ENCODE peak calls at places on chromosomes 4 and X, in seven cellular contexts. Z, R, N, B, W, C and P are unnamed samples.
A peak's percentile ranks its signal among the peaks of the same experiment; 100 is the strongest.

GRCh38 chrX:68995780-68996551 is 167.1 kb downstream of the EFNB1 start:
- DNase-seq in Z (no peak), R (peak; percentile 33), N (no peak), B (no peak), W (peak; percentile 54), C (no peak), P (no peak)

GRCh38 chrX:19535481-19535880 is 20.2 kb upstream of the MAP3K15 start:
- DNase-seq in Z (no peak), R (no peak), N (no peak), B (no peak), W (no peak), C (no peak), P (no peak)

GRCh38 chrX:108312938-108313337 is 125.3 kb downstream of the COL4A6 start:
- DNase-seq in Z (peak; percentile 71), R (peak; percentile 72), N (no peak), B (no peak), W (peak; percentile 26), C (no peak), P (no peak)

GRCh38 chr4:97496298-97496873 is 646.9 kb downstream of the STPG2 start:
- DNase-seq in Z (no peak), R (no peak), N (peak; percentile 27), B (no peak), W (no peak), C (no peak), P (no peak)

GRCh38 chr4:67762091-67762490 is 7.9 kb upstream of the GNRHR start:
- DNase-seq in Z (no peak), R (no peak), N (peak; percentile 22), B (no peak), W (no peak), C (no peak), P (peak; percentile 46)

GRCh38 chrX:110803506-110803905 is 7.9 kb upstream of the CHRDL1 start:
- DNase-seq in Z (no peak), R (no peak), N (no peak), B (no peak), W (no peak), C (no peak), P (no peak)

GRCh38 chrX:115940888-115941332 is 229.6 kb upstream of the AGTR2 start:
- DNase-seq in Z (peak; percentile 75), R (peak; percentile 83), N (no peak), B (peak; percentile 72), W (no peak), C (peak; percentile 81), P (no peak)

GRCh38 chr4:42282081-42282901 is 115.0 kb upstream of the SHISA3 start:
- DNase-seq in Z (peak; percentile 47), R (peak; percentile 81), N (peak; percentile 25), B (no peak), W (peak; percentile 79), C (no peak), P (peak; percentile 76)

GRCh38 chrX:1316527-1316926 is 20.1 kb upstream of the IL3RA start:
- DNase-seq in Z (peak; percentile 10), R (no peak), N (no peak), B (no peak), W (peak; percentile 60), C (no peak), P (peak; percentile 6)

GRCh38 chrX:131841496-131842410 is 181.3 kb upstream of the STK26 start:
- DNase-seq in Z (peak; percentile 12), R (peak; percentile 76), N (no peak), B (no peak), W (peak; percentile 32), C (no peak), P (peak; percentile 69)

GRCh38 chr4:48509543-48509942 is 19.5 kb downstream of the ZAR1 start:
- DNase-seq in Z (no peak), R (no peak), N (peak; percentile 50), B (no peak), W (no peak), C (no peak), P (no peak)

GRCh38 chr4:83328486-83328885 is 6.2 kb downstream of the HPSE start:
- DNase-seq in Z (no peak), R (peak; percentile 75), N (no peak), B (no peak), W (no peak), C (no peak), P (no peak)
- TF ChIP-seq CTCF in Z (no peak), R (peak; percentile 64), N (peak; percentile 20), B (no peak), W (no peak), C (no peak), P (no peak)

DNA sequence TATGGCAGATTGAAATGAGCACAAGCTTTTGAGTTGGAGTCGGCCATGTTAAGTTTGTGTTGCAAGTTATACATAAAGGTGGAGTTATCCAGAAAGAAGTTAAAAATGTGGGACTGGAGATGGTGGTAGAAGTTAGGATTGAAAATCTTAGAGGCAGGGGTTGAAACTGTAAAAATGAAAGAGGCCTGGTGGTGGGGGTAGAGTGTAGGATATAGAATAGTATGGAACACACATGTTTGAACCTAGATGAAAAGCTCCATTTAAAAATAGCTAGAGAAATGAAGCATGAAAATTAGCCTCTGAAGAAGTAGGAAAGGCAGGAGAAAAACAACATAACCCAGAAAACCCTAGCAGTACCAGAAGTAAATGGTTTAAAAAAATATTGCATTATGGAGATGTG is 131.8 kb upstream of the ENPEP start:
- DNase-seq in Z (no peak), R (peak; percentile 72), N (no peak), B (no peak), W (no peak), C (no peak), P (no peak)
- TF ChIP-seq CTCF in Z (no peak), R (peak; percentile 83), N (peak; percentile 44), B (no peak), W (no peak), C (no peak), P (peak; percentile 10)

GRCh38 chrX:106957856-106958255 is 37.7 kb downstream of the CLDN2 start:
- DNase-seq in Z (no peak), R (no peak), N (no peak), B (no peak), W (no peak), C (no peak), P (no peak)

GRCh38 chrX:106963111-106963510 is 36.9 kb downstream of the MORC4 start:
- DNase-seq in Z (no peak), R (no peak), N (no peak), B (no peak), W (no peak), C (no peak), P (no peak)

GRCh38 chrX:106955004-106955772 is 35.0 kb downstream of the CLDN2 start:
- DNase-seq in Z (no peak), R (no peak), N (no peak), B (no peak), W (no peak), C (no peak), P (no peak)

GRCh38 chrX:106964290-106964689 is 35.7 kb downstream of the MORC4 start:
- DNase-seq in Z (no peak), R (no peak), N (no peak), B (no peak), W (no peak), C (no peak), P (no peak)

DNA sequence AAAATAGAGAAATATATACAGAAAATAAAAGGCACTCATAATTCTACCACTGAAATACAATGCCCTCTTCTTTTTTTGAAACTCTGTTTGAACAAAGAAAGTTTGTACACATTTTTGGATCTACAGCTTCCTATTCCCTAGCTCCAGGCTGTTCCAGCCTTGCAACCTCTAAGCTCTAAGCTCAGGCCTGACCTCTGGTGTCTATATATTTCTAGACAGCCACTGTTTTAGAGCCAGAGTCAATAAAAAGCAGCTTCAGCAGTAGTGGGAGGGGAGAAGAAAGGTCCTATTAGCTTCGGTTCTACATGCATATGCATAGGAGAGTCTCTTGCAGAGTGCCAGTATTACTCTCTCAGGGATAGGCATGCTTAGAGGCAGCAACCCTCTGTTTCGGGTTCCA is 39.7 kb downstream of the CLDN2 start:
- DNase-seq in Z (no peak), R (peak; percentile 36), N (no peak), B (no peak), W (no peak), C (no peak), P (no peak)
- TF ChIP-seq CTCF in Z (no peak), R (peak; percentile 57), N (peak; percentile 47), B (peak; percentile 13), W (no peak), C (no peak), P (no peak)

GRCh38 chr4:76726141-76726540 is 171.8 kb downstream of the SOWAHB start:
- DNase-seq in Z (no peak), R (no peak), N (no peak), B (no peak), W (no peak), C (no peak), P (no peak)

GRCh38 chr4:76726631-76727030 is 171.3 kb downstream of the SOWAHB start:
- DNase-seq in Z (no peak), R (no peak), N (no peak), B (no peak), W (no peak), C (no peak), P (no peak)

GRCh38 chr4:76723916-76724315 is 174.0 kb downstream of the SOWAHB start:
- DNase-seq in Z (no peak), R (no peak), N (peak; percentile 77), B (no peak), W (peak; percentile 46), C (no peak), P (no peak)

GRCh38 chr4:76725039-76725438 is 172.9 kb downstream of the SOWAHB start:
- DNase-seq in Z (no peak), R (no peak), N (no peak), B (no peak), W (no peak), C (no peak), P (no peak)

GRCh38 chr4:76723373-76723772 is 174.6 kb downstream of the SOWAHB start:
- DNase-seq in Z (no peak), R (no peak), N (no peak), B (no peak), W (no peak), C (no peak), P (no peak)
- TF ChIP-seq CTCF in Z (no peak), R (no peak), N (peak; percentile 30), B (no peak), W (no peak), C (no peak), P (peak; percentile 23)